ENCODE peak calls at places on chromosome 15, in five cellular contexts. T is dorsolateral prefrontal cortex, S is psoas muscle, J is Panc1, O is hepatocyte. U is an unnamed sample.

GRCh38 chr15:27260523-27260922 is 289.5 kb downstream of the GABRG3 start:
- DNase-seq in T (no peak), J (no peak), O (no peak), S (no peak), U (no peak)

GRCh38 chr15:71581406-71581930 is 228.9 kb upstream of the NR2E3 start:
- DNase-seq in J (no peak), T (no peak), O (no peak), S (no peak), U (no peak)

GRCh38 chr15:81516461-81516860 is 142.4 kb upstream of the TMC3 start:
- DNase-seq in S (no peak), O (no peak), J (no peak), T (no peak), U (no peak)

GRCh38 chr15:31150732-31151212 is 49.2 kb upstream of the TRPM1 start:
- DNase-seq in O (no peak), S (no peak), J (no peak), T (peak), U (no peak)

GRCh38 chr15:77013786-77014136 is 18.8 kb downstream of the PSTPIP1 start:
- DNase-seq in O (no peak), S (peak), T (no peak), J (no peak), U (no peak)

GRCh38 chr15:31060429-31061140 is 40.9 kb downstream of the TRPM1 start:
- DNase-seq in J (no peak), S (no peak), T (no peak), O (no peak), U (no peak)

GRCh38 chr15:92500023-92500630 is 106.4 kb downstream of the ST8SIA2 start:
- DNase-seq in S (no peak), O (no peak), T (no peak), J (no peak), U (no peak)

GRCh38 chr15:78969687-78970349 is 25.0 kb upstream of the CTSH start:
- DNase-seq in S (no peak), O (no peak), J (no peak), T (no peak), U (no peak)

GRCh38 chr15:50463423-50464358 is 39.5 kb downstream of the USP8 start:
- DNase-seq in T (no peak), J (no peak), S (no peak), O (no peak), U (no peak)

GRCh38 chr15:25171856-25172687 is 217.3 kb downstream of the SNRPN start:
- DNase-seq in S (peak), O (peak), T (no peak), J (no peak), U (no peak)

GRCh38 chr15:98562361-98562791 is 86.0 kb upstream of the IGF1R start:
- DNase-seq in T (no peak), S (no peak), O (no peak), J (no peak), U (no peak)

GRCh38 chr15:52054381-52054780 is 35.4 kb downstream of the MAPK6 start:
- DNase-seq in O (no peak), T (no peak), J (no peak), S (no peak), U (no peak)
- H3K27ac ChIP-seq in O (no peak), T (no peak), J (peak), S (no peak), U (no peak)

GRCh38 chr15:67680645-67681044 is 138.1 kb downstream of the MAP2K5 start:
- DNase-seq in J (no peak), S (no peak), T (no peak), O (no peak), U (no peak)

GRCh38 chr15:67690936-67691335 is 134.4 kb upstream of the SKOR1 start:
- DNase-seq in T (no peak), O (no peak), S (no peak), J (no peak), U (no peak)

GRCh38 chr15:67685008-67685599 is 140.2 kb upstream of the SKOR1 start:
- DNase-seq in S (no peak), J (no peak), O (peak), T (no peak), U (no peak)

GRCh38 chr15:67691450-67691849 is 133.9 kb upstream of the SKOR1 start:
- DNase-seq in J (no peak), S (no peak), O (no peak), T (no peak), U (no peak)

GRCh38 chr15:67685716-67686115 is 139.6 kb upstream of the SKOR1 start:
- DNase-seq in O (no peak), J (no peak), S (no peak), T (no peak), U (no peak)
- H3K4me3 ChIP-seq in O (no peak), J (no peak), S (no peak), T (no peak), U (no peak)

GRCh38 chr15:100918034-100918689 is 995 bp upstream of the LRRK1 start:
- DNase-seq in O (peak), J (peak), S (peak), T (peak), U (peak)
- H3K27ac ChIP-seq in O (peak), J (peak), S (peak), T (peak), U (peak)

DNA sequence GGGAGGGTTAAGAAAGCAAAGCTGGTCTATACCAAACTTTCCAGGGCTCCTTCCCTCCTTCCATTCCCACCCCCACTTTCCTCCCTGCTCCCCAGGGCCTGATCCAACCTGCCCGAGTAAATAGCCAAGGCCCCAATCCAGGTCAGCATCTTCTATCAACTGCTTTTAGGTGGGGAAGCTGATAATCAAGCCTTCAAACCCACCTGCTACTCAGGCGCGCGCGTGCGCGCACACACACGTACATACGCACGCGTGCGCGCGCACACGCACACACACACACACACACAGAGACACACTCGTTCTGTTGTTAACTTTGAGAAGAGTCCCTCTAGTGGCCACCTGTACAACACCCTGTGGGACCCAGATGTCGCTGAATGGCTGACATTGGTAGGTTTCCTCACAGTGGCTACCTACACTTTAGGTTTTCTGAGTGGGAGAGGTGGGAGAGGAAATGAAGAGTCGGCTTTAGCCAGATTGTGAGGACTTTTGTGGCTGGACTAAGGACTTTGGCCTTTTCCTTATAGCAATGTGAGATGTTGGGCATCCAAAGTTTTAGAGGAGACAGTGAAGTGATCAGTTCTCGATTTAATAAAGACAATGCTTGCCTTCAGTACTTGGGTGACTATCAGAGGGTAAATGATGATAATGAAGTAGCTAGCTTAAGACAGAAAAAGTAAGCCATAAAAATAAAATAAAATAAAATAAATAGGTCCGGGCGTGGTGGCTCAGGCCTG is 179.9 kb upstream of the C2CD4B start:
- DNase-seq in O (peak), J (peak), T (no peak), S (no peak), U (peak)
- H3K4me3 ChIP-seq in O (no peak), J (peak), T (no peak), S (no peak), U (peak)

GRCh38 chr15:74314897-74315438 is 52.5 kb downstream of the CYP11A1 start:
- DNase-seq in T (no peak), J (no peak), S (peak), O (no peak), U (no peak)
- H3K27ac ChIP-seq in T (no peak), J (no peak), S (no peak), O (no peak), U (peak)

GRCh38 chr15:68052431-68052830 is 1.7 kb upstream of the PIAS1 start:
- DNase-seq in S (no peak), J (no peak), T (no peak), O (no peak), U (no peak)
- H3K4me3 ChIP-seq in S (no peak), J (no peak), T (no peak), O (no peak), U (no peak)

DNA sequence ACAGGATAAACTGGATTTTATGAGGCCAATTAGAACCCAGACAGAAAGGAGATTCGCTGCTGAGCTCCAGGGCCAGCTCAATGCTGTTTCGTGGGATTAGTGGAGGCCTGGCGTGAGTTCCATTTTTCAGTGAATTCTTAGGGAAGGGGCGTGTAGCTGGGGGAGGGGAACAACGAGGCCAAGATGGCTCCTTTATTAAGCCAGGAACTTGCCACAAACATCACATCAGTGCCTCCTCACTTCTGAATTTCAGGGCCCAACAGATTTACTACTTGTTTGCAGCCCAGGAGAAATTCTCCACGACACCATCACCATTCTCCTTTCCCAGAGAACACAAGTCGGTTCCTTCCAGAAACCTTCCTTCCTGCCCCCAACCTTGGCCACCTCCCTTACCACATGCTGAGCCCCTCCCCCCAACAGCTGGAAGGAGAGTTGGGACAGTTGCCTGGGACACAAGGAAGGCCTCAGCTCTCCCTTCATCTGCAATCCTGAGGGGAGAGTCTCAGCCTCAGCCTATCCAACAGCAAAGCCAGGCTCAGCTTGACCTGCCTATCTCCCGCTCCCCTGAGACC is 5.8 kb downstream of the IGDCC4 start:
- DNase-seq in O (peak), S (peak), T (no peak), J (no peak), U (peak)
- H3K27ac ChIP-seq in O (peak), S (peak), T (peak), J (peak), U (no peak)

DNA sequence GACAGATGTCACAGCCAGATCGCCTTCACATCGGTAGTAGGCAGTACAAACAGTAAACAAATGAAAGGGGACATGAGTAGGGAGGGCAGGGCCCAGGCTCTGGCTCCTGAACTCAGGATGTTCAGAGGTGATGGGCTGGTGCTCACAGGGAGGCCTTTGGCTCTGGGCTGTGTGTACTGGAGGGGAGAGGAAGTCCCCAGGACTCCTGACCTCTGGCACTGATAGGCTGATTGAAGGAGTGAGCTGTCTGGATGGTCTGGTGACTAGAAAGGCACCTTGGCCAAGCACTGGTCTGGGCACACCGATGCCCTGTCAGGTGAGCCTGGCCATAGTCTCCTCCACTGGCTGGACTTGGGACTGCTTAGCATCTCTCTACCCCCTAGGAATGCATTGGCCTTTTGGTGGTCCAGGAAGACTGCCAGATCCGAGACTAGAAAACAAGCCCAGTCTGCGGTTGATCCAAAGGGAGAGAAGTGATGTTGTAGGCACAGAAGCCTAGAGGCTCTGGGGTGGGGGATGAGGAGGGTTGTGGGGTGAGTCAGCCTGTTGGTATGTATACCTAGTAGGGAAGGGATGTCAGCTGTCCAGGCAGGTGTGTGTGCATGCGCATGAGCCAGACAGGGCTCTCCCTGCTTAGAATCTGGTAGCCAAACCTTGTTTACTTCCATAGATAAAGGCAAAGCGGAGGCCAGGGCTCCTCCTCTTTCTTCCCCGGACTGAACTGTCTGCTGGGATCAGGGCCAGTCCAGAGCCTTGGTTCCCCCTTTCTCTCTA is 1.9 kb downstream of the SPINT1 start:
- DNase-seq in T (no peak), J (no peak), O (peak), S (no peak), U (no peak)
- H3K4me3 ChIP-seq in T (no peak), J (no peak), O (peak), S (no peak), U (no peak)

DNA sequence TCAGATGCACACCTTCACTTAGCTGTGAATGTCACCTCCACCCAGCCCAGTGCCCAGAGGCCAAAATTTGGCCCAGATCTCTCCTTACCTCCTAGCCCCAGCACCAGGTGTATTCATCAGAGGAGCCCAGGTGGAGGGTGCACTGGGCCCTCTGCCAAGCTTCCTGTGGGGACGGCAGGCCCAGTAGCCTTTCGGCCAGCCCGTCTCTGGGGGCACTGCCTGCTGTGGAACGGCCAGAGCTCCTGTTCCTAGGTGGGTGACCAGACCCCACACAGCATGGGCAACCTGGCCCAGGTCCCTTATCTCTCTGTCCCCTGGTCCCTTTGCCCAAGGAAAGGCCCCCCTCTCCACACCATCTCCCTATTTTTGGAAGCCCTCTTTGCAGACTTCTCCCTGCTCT is 67.8 kb downstream of the AAGAB start:
- DNase-seq in T (no peak), J (no peak), O (no peak), S (peak), U (no peak)
- H3K27ac ChIP-seq in T (no peak), J (peak), O (no peak), S (peak), U (peak)